ENCODE peak calls at places on chromosomes 5 and 9, in ten cellular contexts. L is astrocyte of the spinal cord; U is activated T-cell treated with anti-CD3 and anti-CD28 coated beads for 1 hour; W is stimulated activated CD8-positive, alpha-beta memory T cell treated with anti-CD3 and anti-CD28 coated beads, Interleukin-4, amount 100 ng/mL, for 1 hour; K is sigmoid colon; T is endothelial cell; G is activated T-helper 1 cell treated with Interleukin-2 at 50 U/mL for 16 hours; I is ELR; F is activated CD4-positive, alpha-beta T cell treated with anti-CD3 and anti-CD28 coated beads for 1 hour; A is GM23338. Z is an unnamed sample.
A peak's percentile ranks its signal among the peaks of the same experiment; 100 is the strongest.

GRCh38 chr5:56588636-56589485 is 226.5 kb upstream of the MAP3K1 start:
- DNase-seq in L (no peak), U (peak; percentile 26), W (no peak), K (peak; percentile 74), T (peak; percentile 19), G (peak; percentile 40), I (no peak), F (peak; percentile 29), A (peak; percentile 57), Z (no peak)

GRCh38 chr9:126494746-126495145 is 119.0 kb upstream of the LMX1B start:
- DNase-seq in L (no peak), U (no peak), W (no peak), K (no peak), T (no peak), G (no peak), I (no peak), F (no peak), A (no peak), Z (no peak)

GRCh38 chr5:82176115-82176514 is 102.0 kb downstream of the RPS23 start:
- DNase-seq in L (no peak), U (no peak), W (no peak), K (no peak), T (no peak), G (no peak), I (no peak), F (no peak), A (no peak), Z (peak; percentile 58)

GRCh38 chr5:110784901-110785300 is 46.1 kb downstream of the SLC25A46 start:
- DNase-seq in L (peak; percentile 19), U (no peak), W (no peak), K (no peak), T (no peak), G (no peak), I (peak; percentile 19), F (no peak), A (no peak), Z (peak; percentile 68)

GRCh38 chr5:115384587-115385375 is 88.3 kb upstream of the CCDC112 start:
- DNase-seq in L (no peak), U (no peak), W (no peak), K (no peak), T (no peak), G (no peak), I (no peak), F (no peak), A (no peak), Z (no peak)

GRCh38 chr5:88660326-88660946 is 222.5 kb downstream of the MEF2C start:
- DNase-seq in L (peak; percentile 89), U (no peak), W (no peak), K (no peak), T (peak; percentile 47), G (no peak), I (peak; percentile 67), F (no peak), A (peak; percentile 73), Z (no peak)

GRCh38 chr9:124174385-124174784 is 83.4 kb upstream of the NEK6 start:
- DNase-seq in L (no peak), U (no peak), W (no peak), K (no peak), T (no peak), G (no peak), I (no peak), F (no peak), A (no peak), Z (no peak)

GRCh38 chr5:74179183-74179582 is 461.3 kb downstream of the ENC1 start:
- DNase-seq in L (peak; percentile 94), U (no peak), W (no peak), K (no peak), T (no peak), G (no peak), I (peak; percentile 62), F (no peak), A (no peak), Z (peak; percentile 91)

GRCh38 chr5:67196537-67197059 is at the start of gene CD180:
- DNase-seq in L (no peak), U (no peak), W (no peak), K (no peak), T (no peak), G (no peak), I (no peak), F (no peak), A (no peak), Z (no peak)

GRCh38 chr5:93607367-93608258 is 24.6 kb downstream of the NR2F1 start:
- DNase-seq in L (peak; percentile 89), U (no peak), W (no peak), K (no peak), T (no peak), G (no peak), I (peak; percentile 71), F (no peak), A (peak; percentile 94), Z (peak; percentile 91)

GRCh38 chr5:35404701-35405100 is 174.4 kb upstream of the PRLR start:
- DNase-seq in L (no peak), U (no peak), W (no peak), K (no peak), T (no peak), G (no peak), I (no peak), F (no peak), A (no peak), Z (no peak)

GRCh38 chr5:69492391-69493234 is at the start of gene OCLN:
- DNase-seq in L (no peak), U (no peak), W (no peak), K (no peak), T (peak; percentile 69), G (no peak), I (peak; percentile 53), F (no peak), A (peak; percentile 95), Z (no peak)

GRCh38 chr5:129749101-129749500 is 1.2 kb downstream of the MINAR2 start:
- DNase-seq in L (peak; percentile 12), U (no peak), W (no peak), K (no peak), T (no peak), G (no peak), I (no peak), F (no peak), A (no peak), Z (no peak)

GRCh38 chr5:113204525-113205161 is 228.0 kb downstream of the DCP2 start:
- DNase-seq in L (peak; percentile 42), U (no peak), W (no peak), K (peak; percentile 76), T (no peak), G (no peak), I (peak; percentile 7), F (no peak), A (no peak), Z (peak; percentile 76)

GRCh38 chr9:6502399-6502798 is 89.4 kb downstream of the UHRF2 start:
- DNase-seq in L (no peak), U (no peak), W (no peak), K (no peak), T (no peak), G (no peak), I (peak; percentile 49), F (no peak), A (no peak), Z (peak; percentile 30)

GRCh38 chr9:125467341-125467740 is 205.7 kb downstream of the GAPVD1 start:
- DNase-seq in L (no peak), U (no peak), W (no peak), K (no peak), T (no peak), G (no peak), I (no peak), F (no peak), A (no peak), Z (no peak)

GRCh38 chr9:91770229-91770628 is 179.8 kb downstream of the ROR2 start:
- DNase-seq in L (no peak), U (no peak), W (no peak), K (no peak), T (no peak), G (no peak), I (no peak), F (no peak), A (no peak), Z (no peak)

GRCh38 chr5:58241383-58241782 is 218.5 kb downstream of the PLK2 start:
- DNase-seq in L (no peak), U (no peak), W (no peak), K (no peak), T (no peak), G (no peak), I (peak; percentile 67), F (no peak), A (no peak), Z (no peak)

GRCh38 chr5:168153263-168153930 is 138.0 kb upstream of the WWC1 start:
- DNase-seq in L (no peak), U (no peak), W (no peak), K (no peak), T (no peak), G (no peak), I (no peak), F (no peak), A (no peak), Z (no peak)

GRCh38 chr5:82307431-82307830 is 29.3 kb upstream of the RPS23 start:
- DNase-seq in L (peak; percentile 29), U (no peak), W (no peak), K (no peak), T (no peak), G (no peak), I (no peak), F (no peak), A (no peak), Z (peak; percentile 28)

GRCh38 chr5:59542841-59543825 is 350.4 kb downstream of the PDE4D start:
- DNase-seq in L (peak; percentile 72), U (no peak), W (no peak), K (peak; percentile 77), T (no peak), G (no peak), I (no peak), F (no peak), A (no peak), Z (peak; percentile 83)

Z was measured in choroid plexus epithelial cell.